ENCODE peak calls at places on chromosomes 4 and X, in six cellular contexts. One of them, this sample, is unnamed.

GRCh38 chr4:38308728-38309315 is 348.6 kb downstream of the PTTG2 start:
- DNase-seq in nucleus accumbens: no peak
- DNase-seq in mesenteric fat pad: no peak
- DNase-seq in caudate nucleus: no peak
- DNase-seq in nephron progenitor cell: no peak
- DNase-seq in astrocyte of the spinal cord: peak; percentile 54
- DNase-seq in this sample: no peak

GRCh38 chr4:138405934-138406567 is 163.9 kb upstream of the SLC7A11 start:
- DNase-seq in nucleus accumbens: no peak
- DNase-seq in mesenteric fat pad: no peak
- DNase-seq in caudate nucleus: no peak
- DNase-seq in nephron progenitor cell: no peak
- DNase-seq in astrocyte of the spinal cord: no peak
- DNase-seq in this sample: peak; percentile 95

GRCh38 chrX:13938053-13938765 is 91.5 kb downstream of the GEMIN8 start:
- DNase-seq in nucleus accumbens: peak; percentile 4
- DNase-seq in mesenteric fat pad: no peak
- DNase-seq in caudate nucleus: no peak
- DNase-seq in nephron progenitor cell: peak; percentile 65
- DNase-seq in astrocyte of the spinal cord: no peak
- DNase-seq in this sample: no peak

GRCh38 chr4:13329340-13329850 is 154.7 kb downstream of the RAB28 start:
- DNase-seq in nucleus accumbens: no peak
- DNase-seq in mesenteric fat pad: no peak
- DNase-seq in caudate nucleus: no peak
- DNase-seq in nephron progenitor cell: no peak
- DNase-seq in astrocyte of the spinal cord: no peak
- DNase-seq in this sample: no peak

GRCh38 chrX:24877854-24878650 is 137.7 kb downstream of the ARX start:
- DNase-seq in nucleus accumbens: no peak
- DNase-seq in mesenteric fat pad: no peak
- DNase-seq in caudate nucleus: no peak
- DNase-seq in nephron progenitor cell: no peak
- DNase-seq in astrocyte of the spinal cord: peak; percentile 55
- DNase-seq in this sample: no peak

GRCh38 chrX:4320436-4320947 is 607.0 kb upstream of the PRKX start:
- DNase-seq in nucleus accumbens: no peak
- DNase-seq in mesenteric fat pad: no peak
- DNase-seq in caudate nucleus: no peak
- DNase-seq in nephron progenitor cell: no peak
- DNase-seq in astrocyte of the spinal cord: no peak
- DNase-seq in this sample: no peak

GRCh38 chrX:56789518-56790070 is 60.6 kb downstream of the NBDY start:
- DNase-seq in nucleus accumbens: no peak
- DNase-seq in mesenteric fat pad: peak; percentile 59
- DNase-seq in caudate nucleus: no peak
- DNase-seq in nephron progenitor cell: no peak
- DNase-seq in astrocyte of the spinal cord: no peak
- DNase-seq in this sample: no peak

GRCh38 chrX:71181910-71182799 is 37.5 kb downstream of the NLGN3 start:
- DNase-seq in nucleus accumbens: peak; percentile 82
- DNase-seq in mesenteric fat pad: peak; percentile 92
- DNase-seq in caudate nucleus: peak; percentile 90
- DNase-seq in nephron progenitor cell: peak; percentile 71
- DNase-seq in astrocyte of the spinal cord: peak; percentile 95
- DNase-seq in this sample: peak; percentile 76

GRCh38 chr4:34720563-34720962 is 1523.8 kb downstream of the ARAP2 start:
- DNase-seq in nucleus accumbens: no peak
- DNase-seq in mesenteric fat pad: no peak
- DNase-seq in caudate nucleus: no peak
- DNase-seq in nephron progenitor cell: no peak
- DNase-seq in astrocyte of the spinal cord: peak; percentile 68
- DNase-seq in this sample: no peak

GRCh38 chr4:1375761-1376322 is 28.8 kb downstream of the UVSSA start:
- DNase-seq in nucleus accumbens: no peak
- DNase-seq in mesenteric fat pad: no peak
- DNase-seq in caudate nucleus: no peak
- DNase-seq in nephron progenitor cell: no peak
- DNase-seq in astrocyte of the spinal cord: no peak
- DNase-seq in this sample: no peak

GRCh38 chr4:112767386-112767785 is 130.4 kb downstream of the LARP7 start:
- DNase-seq in nucleus accumbens: no peak
- DNase-seq in mesenteric fat pad: no peak
- DNase-seq in caudate nucleus: no peak
- DNase-seq in nephron progenitor cell: no peak
- DNase-seq in astrocyte of the spinal cord: no peak
- DNase-seq in this sample: no peak

GRCh38 chr4:13306356-13306755 is 177.8 kb downstream of the RAB28 start:
- DNase-seq in nucleus accumbens: no peak
- DNase-seq in mesenteric fat pad: no peak
- DNase-seq in caudate nucleus: no peak
- DNase-seq in nephron progenitor cell: no peak
- DNase-seq in astrocyte of the spinal cord: no peak
- DNase-seq in this sample: no peak

GRCh38 chrX:97315939-97316338 is 432.2 kb downstream of the RPA4 start:
- DNase-seq in nucleus accumbens: no peak
- DNase-seq in mesenteric fat pad: no peak
- DNase-seq in caudate nucleus: no peak
- DNase-seq in nephron progenitor cell: no peak
- DNase-seq in astrocyte of the spinal cord: no peak
- DNase-seq in this sample: no peak

GRCh38 chr4:69493515-69493914 is 2.2 kb downstream of the UGT2B4 start:
- DNase-seq in nucleus accumbens: no peak
- DNase-seq in mesenteric fat pad: no peak
- DNase-seq in caudate nucleus: no peak
- DNase-seq in nephron progenitor cell: no peak
- DNase-seq in astrocyte of the spinal cord: no peak
- DNase-seq in this sample: no peak

GRCh38 chrX:38260231-38260630 is 39.6 kb upstream of the SRPX start:
- DNase-seq in nucleus accumbens: no peak
- DNase-seq in mesenteric fat pad: no peak
- DNase-seq in caudate nucleus: no peak
- DNase-seq in nephron progenitor cell: peak; percentile 6
- DNase-seq in astrocyte of the spinal cord: peak; percentile 15
- DNase-seq in this sample: no peak

GRCh38 chr4:22237155-22237751 is 278.6 kb downstream of the ADGRA3 start:
- DNase-seq in nucleus accumbens: no peak
- DNase-seq in mesenteric fat pad: no peak
- DNase-seq in caudate nucleus: peak; percentile 17
- DNase-seq in nephron progenitor cell: peak; percentile 40
- DNase-seq in astrocyte of the spinal cord: no peak
- DNase-seq in this sample: peak; percentile 23

GRCh38 chrX:42544883-42545282 is 233.1 kb downstream of the PPP1R2C start:
- DNase-seq in nucleus accumbens: no peak
- DNase-seq in mesenteric fat pad: no peak
- DNase-seq in caudate nucleus: no peak
- DNase-seq in nephron progenitor cell: no peak
- DNase-seq in astrocyte of the spinal cord: no peak
- DNase-seq in this sample: no peak

GRCh38 chrX:31580227-31580626 is 508.4 kb upstream of the FTHL17 start:
- DNase-seq in nucleus accumbens: no peak
- DNase-seq in mesenteric fat pad: no peak
- DNase-seq in caudate nucleus: no peak
- DNase-seq in nephron progenitor cell: peak; percentile 4
- DNase-seq in astrocyte of the spinal cord: no peak
- DNase-seq in this sample: no peak

GRCh38 chrX:107429090-107429489 is 20.4 kb upstream of the FRMPD3 start:
- DNase-seq in nucleus accumbens: no peak
- DNase-seq in mesenteric fat pad: peak; percentile 76
- DNase-seq in caudate nucleus: no peak
- DNase-seq in nephron progenitor cell: peak; percentile 35
- DNase-seq in astrocyte of the spinal cord: no peak
- DNase-seq in this sample: peak; percentile 26

GRCh38 chr4:139975830-139976272 is 178.1 kb downstream of the MAML3 start:
- DNase-seq in nucleus accumbens: no peak
- DNase-seq in mesenteric fat pad: no peak
- DNase-seq in caudate nucleus: no peak
- DNase-seq in nephron progenitor cell: no peak
- DNase-seq in astrocyte of the spinal cord: peak; percentile 45
- DNase-seq in this sample: peak; percentile 38

GRCh38 chr4:69026974-69027373 is 69.3 kb upstream of the UGT2B7 start:
- DNase-seq in nucleus accumbens: no peak
- DNase-seq in mesenteric fat pad: no peak
- DNase-seq in caudate nucleus: no peak
- DNase-seq in nephron progenitor cell: no peak
- DNase-seq in astrocyte of the spinal cord: no peak
- DNase-seq in this sample: no peak

GRCh38 chr4:73315091-73315490 is 56.5 kb upstream of the ANKRD17 start:
- DNase-seq in nucleus accumbens: no peak
- DNase-seq in mesenteric fat pad: no peak
- DNase-seq in caudate nucleus: no peak
- DNase-seq in nephron progenitor cell: no peak
- DNase-seq in astrocyte of the spinal cord: no peak
- DNase-seq in this sample: peak; percentile 27

GRCh38 chrX:150503898-150504219 is 64.6 kb upstream of the MTM1 start:
- DNase-seq in nucleus accumbens: no peak
- DNase-seq in mesenteric fat pad: no peak
- DNase-seq in caudate nucleus: no peak
- DNase-seq in nephron progenitor cell: no peak
- DNase-seq in astrocyte of the spinal cord: no peak
- DNase-seq in this sample: no peak

GRCh38 chr4:98627477-98627876 is 30.9 kb downstream of the TSPAN5 start:
- DNase-seq in nucleus accumbens: no peak
- DNase-seq in mesenteric fat pad: no peak
- DNase-seq in caudate nucleus: no peak
- DNase-seq in nephron progenitor cell: no peak
- DNase-seq in astrocyte of the spinal cord: peak; percentile 72
- DNase-seq in this sample: no peak

GRCh38 chr4:137307806-137308205 is 224.5 kb downstream of the PCDH18 start:
- DNase-seq in nucleus accumbens: no peak
- DNase-seq in mesenteric fat pad: no peak
- DNase-seq in caudate nucleus: no peak
- DNase-seq in nephron progenitor cell: no peak
- DNase-seq in astrocyte of the spinal cord: peak; percentile 78
- DNase-seq in this sample: no peak

GRCh38 chr4:176207839-176208238 is 12.5 kb upstream of the SPATA4 start:
- DNase-seq in nucleus accumbens: no peak
- DNase-seq in mesenteric fat pad: no peak
- DNase-seq in caudate nucleus: no peak
- DNase-seq in nephron progenitor cell: no peak
- DNase-seq in astrocyte of the spinal cord: no peak
- DNase-seq in this sample: no peak

GRCh38 chr4:60962286-60962685 is 237.8 kb upstream of the ADGRL3 start:
- DNase-seq in nucleus accumbens: no peak
- DNase-seq in mesenteric fat pad: no peak
- DNase-seq in caudate nucleus: no peak
- DNase-seq in nephron progenitor cell: no peak
- DNase-seq in astrocyte of the spinal cord: no peak
- DNase-seq in this sample: no peak

GRCh38 chrX:32877592-32877991 is 333.8 kb downstream of the DMD start:
- DNase-seq in nucleus accumbens: no peak
- DNase-seq in mesenteric fat pad: no peak
- DNase-seq in caudate nucleus: no peak
- DNase-seq in nephron progenitor cell: no peak
- DNase-seq in astrocyte of the spinal cord: peak; percentile 7
- DNase-seq in this sample: no peak

GRCh38 chr4:143017210-143017609 is 167.5 kb upstream of the USP38 start:
- DNase-seq in nucleus accumbens: no peak
- DNase-seq in mesenteric fat pad: no peak
- DNase-seq in caudate nucleus: no peak
- DNase-seq in nephron progenitor cell: no peak
- DNase-seq in astrocyte of the spinal cord: no peak
- DNase-seq in this sample: no peak

GRCh38 chr4:151256134-151256533 is 20.8 kb upstream of the PRSS48 start:
- DNase-seq in nucleus accumbens: no peak
- DNase-seq in mesenteric fat pad: no peak
- DNase-seq in caudate nucleus: no peak
- DNase-seq in nephron progenitor cell: no peak
- DNase-seq in astrocyte of the spinal cord: peak; percentile 29
- DNase-seq in this sample: no peak

GRCh38 chr4:57124145-57124544 is 14.0 kb upstream of the IGFBP7 start:
- DNase-seq in nucleus accumbens: no peak
- DNase-seq in mesenteric fat pad: no peak
- DNase-seq in caudate nucleus: no peak
- DNase-seq in nephron progenitor cell: no peak
- DNase-seq in astrocyte of the spinal cord: no peak
- DNase-seq in this sample: no peak